ENCODE peak calls at places on chromosome 13, in five cellular contexts. A is breast epithelium, M is fibroblast of mammary gland, K is endothelial cell, Y is heart left ventricle. U is an unnamed sample.

GRCh38 chr13:99258210-99258860 is at the start of gene GPR18:
- DNase-seq in A (no peak), M (no peak), K (no peak), Y (no peak), U (peak; percentile 56)

GRCh38 chr13:48741377-48741776 is 87.6 kb downstream of the CYSLTR2 start:
- DNase-seq in A (no peak), M (peak; percentile 59), K (no peak), Y (no peak), U (no peak)

GRCh38 chr13:27783111-27783510 is 9.2 kb upstream of the GSX1 start:
- DNase-seq in A (no peak), M (no peak), K (no peak), Y (no peak), U (no peak)

GRCh38 chr13:69496951-69497350 is 610.7 kb upstream of the ATXN8OS start:
- DNase-seq in A (no peak), M (no peak), K (no peak), Y (no peak), U (no peak)

GRCh38 chr13:67042556-67042955 is 187.6 kb downstream of the PCDH9 start:
- DNase-seq in A (no peak), M (no peak), K (no peak), Y (no peak), U (no peak)

GRCh38 chr13:106619688-106620555 is 52.0 kb upstream of the ARGLU1 start:
- DNase-seq in A (no peak), M (peak; percentile 73), K (peak; percentile 26), Y (no peak), U (peak; percentile 57)

GRCh38 chr13:109747524-109747923 is 38.9 kb downstream of the IRS2 start:
- DNase-seq in A (no peak), M (no peak), K (no peak), Y (no peak), U (no peak)

GRCh38 chr13:77118134-77118533 is 91.2 kb upstream of the FBXL3 start:
- DNase-seq in A (no peak), M (no peak), K (no peak), Y (no peak), U (no peak)

GRCh38 chr13:107099661-107100060 is 531.7 kb upstream of the ARGLU1 start:
- DNase-seq in A (no peak), M (peak; percentile 60), K (no peak), Y (no peak), U (no peak)

GRCh38 chr13:20616059-20616797 is 49.3 kb downstream of the IFT88 start:
- DNase-seq in A (no peak), M (peak; percentile 91), K (no peak), Y (no peak), U (no peak)

GRCh38 chr13:35838356-35838755 is 292.8 kb downstream of the DCLK1 start:
- DNase-seq in A (no peak), M (peak; percentile 61), K (no peak), Y (no peak), U (no peak)

GRCh38 chr13:63288576-63288975 is 1872.9 kb upstream of the PCDH20 start:
- DNase-seq in A (no peak), M (no peak), K (no peak), Y (no peak), U (no peak)

GRCh38 chr13:23289917-23290357 is 109.2 kb downstream of the SGCG start:
- DNase-seq in A (no peak), M (peak; percentile 48), K (no peak), Y (peak; percentile 29), U (no peak)

GRCh38 chr13:24502567-24503375 is 9.8 kb downstream of the PARP4 start:
- DNase-seq in A (no peak), M (peak; percentile 77), K (no peak), Y (no peak), U (no peak)

GRCh38 chr13:104008075-104008474 is 941.9 kb upstream of the SLC10A2 start:
- DNase-seq in A (no peak), M (no peak), K (no peak), Y (no peak), U (no peak)

GRCh38 chr13:20808874-20809273 is 35.1 kb upstream of the EEF1AKMT1 start:
- DNase-seq in A (no peak), M (no peak), K (no peak), Y (no peak), U (no peak)

GRCh38 chr13:110306340-110306959 is 507 bp downstream of the COL4A1 start:
- DNase-seq in A (no peak), M (peak; percentile 51), K (no peak), Y (peak; percentile 53), U (no peak)

GRCh38 chr13:110944121-110944967 is 29.5 kb upstream of the ANKRD10 start:
- DNase-seq in A (no peak), M (peak; percentile 71), K (peak; percentile 20), Y (no peak), U (peak; percentile 62)

GRCh38 chr13:95834134-95834765 is 157.3 kb downstream of the DNAJC3 start:
- DNase-seq in A (no peak), M (peak; percentile 71), K (peak; percentile 75), Y (peak; percentile 60), U (peak; percentile 60)

GRCh38 chr13:36418022-36418805 is 14.1 kb upstream of the CCNA1 start:
- DNase-seq in A (no peak), M (peak; percentile 77), K (no peak), Y (no peak), U (no peak)

GRCh38 chr13:85589021-85589420 is 210.2 kb downstream of the SLITRK6 start:
- DNase-seq in A (no peak), M (no peak), K (no peak), Y (no peak), U (no peak)

GRCh38 chr13:101868585-101869469 is 416.4 kb downstream of the ITGBL1 start:
- DNase-seq in A (no peak), M (no peak), K (no peak), Y (peak; percentile 19), U (no peak)

GRCh38 chr13:45258339-45258685 is 57.5 kb upstream of the KCTD4 start:
- DNase-seq in A (no peak), M (no peak), K (no peak), Y (no peak), U (no peak)

GRCh38 chr13:111006508-111007031 is 91.7 kb upstream of the ANKRD10 start:
- DNase-seq in A (no peak), M (peak; percentile 88), K (no peak), Y (peak; percentile 88), U (no peak)

DNA sequence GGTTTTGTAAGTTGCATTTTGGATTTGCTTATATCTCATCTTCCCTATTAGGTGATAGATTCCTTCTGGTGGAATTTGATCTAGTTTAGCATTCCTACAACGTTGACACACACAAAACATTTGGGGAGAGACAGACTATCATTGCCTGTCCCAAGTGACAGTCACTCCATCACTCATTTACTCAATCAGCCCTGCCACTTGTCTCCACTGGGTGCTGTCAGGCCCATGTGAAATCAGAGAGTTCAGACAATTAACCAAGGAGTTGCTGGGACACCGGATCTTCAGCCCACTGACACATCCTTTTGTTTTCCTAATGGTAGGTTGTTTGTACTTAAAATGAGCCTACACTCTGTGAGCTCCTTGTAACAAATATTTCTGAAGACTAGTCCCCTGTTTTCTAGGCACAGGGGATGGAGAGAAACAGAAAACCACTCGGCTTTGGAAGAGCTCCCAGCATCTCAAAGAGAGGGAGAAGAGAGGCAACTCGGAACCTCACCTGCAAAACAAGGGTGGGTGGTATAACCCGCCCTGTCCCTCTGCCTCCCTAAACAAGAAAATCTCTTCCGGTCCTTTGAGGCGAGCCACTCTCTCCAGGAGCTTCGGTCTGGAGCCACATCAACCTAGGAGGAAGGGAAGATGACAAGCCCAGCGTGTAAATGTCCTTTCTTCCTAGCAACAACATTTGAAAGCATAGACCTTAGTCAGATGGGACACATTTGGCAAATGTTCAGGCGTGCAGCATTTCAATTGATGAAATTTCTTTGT is 440.9 kb upstream of the KLF12 start:
- DNase-seq in A (no peak), M (no peak), K (peak; percentile 5), Y (no peak), U (no peak)
- TF ChIP-seq CTCF in A (no peak), M (no peak), K (no peak), Y (no peak), U (no peak)

GRCh38 chr13:64471916-64472315 is 2758.2 kb downstream of the PCDH9 start:
- DNase-seq in A (no peak), M (peak; percentile 30), K (no peak), Y (no peak), U (no peak)
- TF ChIP-seq CTCF in A (no peak), M (peak; percentile 29), K (peak; percentile 21), Y (peak; percentile 58), U (no peak)

GRCh38 chr13:31161583-31162150 is at the start of gene HSPH1:
- DNase-seq in A (peak; percentile 98), M (peak; percentile 95), K (peak; percentile 96), Y (peak; percentile 99), U (peak; percentile 95)
- TF ChIP-seq CTCF in A (no peak), M (no peak), K (no peak), Y (peak; percentile 34), U (peak; percentile 31)

GRCh38 chr13:65656740-65657329 is 1573.3 kb downstream of the PCDH9 start:
- DNase-seq in A (no peak), M (peak; percentile 47), K (no peak), Y (no peak), U (no peak)
- TF ChIP-seq CTCF in A (no peak), M (peak; percentile 63), K (peak; percentile 48), Y (peak; percentile 65), U (peak; percentile 35)

GRCh38 chr13:33441015-33441414 is 155.5 kb upstream of the STARD13 start:
- DNase-seq in A (no peak), M (peak; percentile 48), K (peak; percentile 5), Y (no peak), U (no peak)
- TF ChIP-seq CTCF in A (no peak), M (peak; percentile 30), K (no peak), Y (peak; percentile 7), U (no peak)

GRCh38 chr13:47399599-47399998 is 502.7 kb upstream of the HTR2A start:
- DNase-seq in A (no peak), M (no peak), K (no peak), Y (no peak), U (no peak)
- TF ChIP-seq CTCF in A (no peak), M (no peak), K (no peak), Y (no peak), U (no peak)

U was measured in GM10248.